ENCODE peak calls at places on chromosomes 13 and 19, in ten cellular contexts. C is Peyer's patch, N is neural progenitor cell, A is A549, W is astrocyte of the cerebellum, F is GM13977, R is HFFc6, J is colonic mucosa, Q is nephron progenitor cell, D is foreskin fibroblast. P is an unnamed sample.
A peak's percentile ranks its signal among the peaks of the same experiment; 100 is the strongest.

GRCh38 chr19:19371056-19371455 is 34.4 kb upstream of the GATAD2A start:
- DNase-seq in A (no peak), N (no peak), R (no peak), J (no peak), D (no peak), W (no peak), Q (no peak), C (no peak), F (no peak), P (no peak)

GRCh38 chr13:40181203-40181845 is 485.1 kb downstream of the FOXO1 start:
- DNase-seq in Q (no peak), A (no peak), F (no peak), D (peak; percentile 43), J (no peak), R (no peak), W (no peak), C (no peak), N (no peak), P (no peak)

GRCh38 chr19:49676136-49676689 is 858 bp upstream of the PRMT1 start:
- DNase-seq in R (peak; percentile 82), Q (peak; percentile 80), A (peak; percentile 91), F (peak; percentile 84), N (peak; percentile 96), W (peak; percentile 89), J (peak; percentile 90), C (peak; percentile 89), D (peak; percentile 88), P (peak; percentile 79)

GRCh38 chr19:41303941-41304340 is 6.0 kb upstream of the CCDC97 start:
- DNase-seq in D (no peak), J (no peak), F (no peak), R (no peak), Q (no peak), N (no peak), C (peak; percentile 27), A (no peak), W (no peak), P (no peak)

GRCh38 chr19:30363073-30363472 is 9.1 kb upstream of the ZNF536 start:
- DNase-seq in N (no peak), J (no peak), R (no peak), A (no peak), W (no peak), D (no peak), Q (no peak), F (no peak), C (no peak), P (no peak)

GRCh38 chr13:48559638-48560320 is 26.9 kb upstream of the RCBTB2 start:
- DNase-seq in R (no peak), W (no peak), D (peak; percentile 12), Q (no peak), C (no peak), A (no peak), J (no peak), F (no peak), N (no peak), P (no peak)

GRCh38 chr13:39341238-39341637 is 261.8 kb downstream of the LHFPL6 start:
- DNase-seq in W (no peak), A (no peak), D (no peak), N (no peak), C (no peak), R (no peak), J (no peak), Q (no peak), F (no peak), P (no peak)

GRCh38 chr19:19528721-19529490 is at the start of gene YJEFN3:
- DNase-seq in N (peak; percentile 61), R (no peak), A (no peak), Q (no peak), W (no peak), J (no peak), F (no peak), C (no peak), D (no peak), P (no peak)

GRCh38 chr19:8491574-8491973 is 10.9 kb downstream of the PRAM1 start:
- DNase-seq in J (no peak), N (no peak), C (no peak), F (no peak), A (no peak), D (no peak), W (no peak), R (no peak), Q (no peak), P (no peak)

GRCh38 chr19:9456018-9456689 is 20.8 kb upstream of the ZNF266 start:
- DNase-seq in R (no peak), A (no peak), W (no peak), Q (no peak), D (no peak), F (no peak), N (no peak), C (no peak), J (no peak), P (no peak)

GRCh38 chr13:35714096-35714495 is 237.6 kb upstream of the MAB21L1 start:
- DNase-seq in F (no peak), A (no peak), C (no peak), N (peak; percentile 52), J (no peak), Q (no peak), W (no peak), R (peak; percentile 31), D (no peak), P (no peak)

GRCh38 chr13:35596299-35596698 is 119.8 kb upstream of the MAB21L1 start:
- DNase-seq in A (no peak), D (no peak), J (no peak), W (no peak), Q (no peak), R (no peak), C (no peak), N (no peak), F (no peak), P (no peak)

GRCh38 chr19:35549174-35549788 is 3.9 kb downstream of the TMEM147 start:
- DNase-seq in W (peak; percentile 52), C (no peak), Q (peak; percentile 66), D (peak; percentile 37), R (peak; percentile 46), F (peak; percentile 85), A (peak; percentile 96), J (peak; percentile 68), N (peak; percentile 91), P (peak; percentile 81)

GRCh38 chr13:75279834-75280369 is 202.1 kb downstream of the TBC1D4 start:
- DNase-seq in C (no peak), J (peak; percentile 37), Q (no peak), W (no peak), F (no peak), N (no peak), D (no peak), R (no peak), A (no peak), P (no peak)

GRCh38 chr13:30111810-30112209 is 195.5 kb downstream of the KATNAL1 start:
- DNase-seq in A (peak; percentile 35), R (no peak), Q (peak; percentile 41), C (no peak), D (no peak), N (no peak), F (no peak), W (no peak), J (no peak), P (peak; percentile 41)
- TF ChIP-seq CTCF in A (no peak), R (peak; percentile 72), Q (peak; percentile 29), C (no peak), D (peak; percentile 11), N (peak; percentile 18), F (peak; percentile 38), W (peak; percentile 33), J (no peak), P (no peak)

DNA sequence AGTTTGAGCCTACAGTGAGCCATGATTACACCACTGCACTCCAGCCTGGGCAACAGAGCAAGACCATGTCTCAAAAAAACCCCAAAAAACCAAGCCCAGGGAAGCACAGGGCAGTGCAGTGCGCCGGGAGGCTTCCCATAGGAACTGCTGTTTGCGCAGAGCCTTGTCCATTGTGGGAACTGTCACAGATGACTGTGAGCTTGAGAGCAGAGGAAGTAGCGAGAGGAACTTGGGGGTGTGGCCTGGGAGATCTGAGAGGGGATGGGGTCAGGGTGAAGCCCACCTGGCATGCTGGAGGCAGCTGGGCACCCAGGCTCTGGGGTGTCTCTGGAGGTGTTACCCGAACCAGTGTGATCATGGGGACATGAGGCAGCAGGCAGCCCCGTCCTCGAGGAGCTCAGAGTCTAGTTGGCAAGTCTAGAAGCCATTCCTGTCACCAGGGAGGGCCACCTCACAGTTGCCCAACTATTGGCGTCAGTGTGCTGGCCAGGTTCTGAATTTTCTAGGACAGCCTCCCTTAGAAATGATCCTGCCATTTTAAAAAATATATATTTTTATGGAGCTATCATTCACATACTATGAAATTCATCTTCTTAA is 10.4 kb downstream of the KDM4B start:
- DNase-seq in F (no peak), R (no peak), J (no peak), C (no peak), D (no peak), W (no peak), Q (no peak), A (no peak), N (no peak), P (no peak)
- TF ChIP-seq CTCF in F (no peak), R (no peak), J (no peak), C (no peak), D (no peak), W (no peak), Q (no peak), A (no peak), N (no peak), P (no peak)

DNA sequence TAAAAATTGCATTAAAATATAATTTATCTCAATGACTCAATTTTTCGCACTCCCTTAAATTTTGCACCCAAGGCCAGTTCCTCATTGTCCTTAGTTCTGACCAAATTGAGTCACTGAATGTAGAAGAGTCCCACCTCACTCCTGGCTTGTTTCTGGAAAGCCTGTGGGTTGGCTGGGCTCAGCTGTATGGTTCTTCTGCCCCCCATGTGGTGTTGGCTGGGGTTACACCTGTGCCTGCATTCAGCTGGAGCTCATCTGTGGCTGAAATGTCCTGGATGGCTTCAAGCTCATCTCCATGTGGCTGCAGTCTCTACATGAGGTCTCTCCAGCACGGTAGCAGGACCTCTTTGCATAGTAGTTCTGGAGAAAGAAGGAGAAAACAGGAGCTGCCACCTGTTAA is 7.2 kb upstream of the IRGC start:
- DNase-seq in W (no peak), N (no peak), D (no peak), C (no peak), Q (no peak), A (no peak), R (no peak), F (no peak), J (no peak), P (no peak)
- TF ChIP-seq CTCF in W (no peak), N (no peak), D (no peak), C (no peak), Q (no peak), A (no peak), R (no peak), F (no peak), J (no peak), P (no peak)

DNA sequence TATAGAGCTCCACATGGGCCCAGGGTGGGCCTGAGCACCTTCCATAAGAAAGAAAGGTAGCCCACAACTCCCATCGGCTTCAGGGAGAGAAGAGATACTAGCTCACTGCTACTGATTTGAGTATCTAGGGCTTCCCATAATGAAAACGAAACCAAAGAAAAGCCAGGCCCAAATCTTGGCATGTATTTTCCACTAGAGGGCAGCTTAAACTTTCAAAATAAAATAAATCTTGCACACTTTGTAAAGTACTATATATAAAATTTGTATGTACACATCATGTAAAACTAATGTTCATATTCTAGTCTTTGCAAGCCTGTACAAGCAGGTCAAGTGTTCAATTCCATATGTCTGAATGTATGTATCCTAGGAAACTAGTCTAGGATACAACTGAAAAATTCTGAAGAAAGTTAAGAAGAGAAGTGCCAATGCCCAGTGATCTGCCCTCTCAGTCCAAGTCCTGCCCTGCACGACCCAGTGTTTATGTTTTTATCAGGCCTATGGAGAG is 475.9 kb downstream of the UQCRFS1 start:
- DNase-seq in F (no peak), D (peak; percentile 20), R (peak; percentile 55), C (no peak), W (peak; percentile 22), A (no peak), N (peak; percentile 35), Q (no peak), J (no peak), P (peak; percentile 41)
- TF ChIP-seq CTCF in F (peak; percentile 28), D (peak; percentile 45), R (peak; percentile 86), C (no peak), W (peak; percentile 63), A (peak; percentile 48), N (peak; percentile 69), Q (peak; percentile 53), J (peak; percentile 56), P (peak; percentile 40)